ENCODE peak calls at places on chromosome X, in five cellular contexts. R, D, J, L and G are unnamed samples.

GRCh38 chrX:39577206-39577605 is 520.6 kb downstream of the BCOR start:
- DNase-seq in R (no peak), D (no peak), J (no peak), L (no peak), G (no peak)

GRCh38 chrX:132489256-132490085 is 633 bp upstream of the MBNL3 start:
- DNase-seq in R (peak), D (peak), J (peak), L (peak), G (peak)

GRCh38 chrX:15672886-15673285 is 8.3 kb upstream of the CLTRN start:
- DNase-seq in R (no peak), D (no peak), J (no peak), L (no peak), G (no peak)

GRCh38 chrX:154727418-154728323 is 23.2 kb downstream of the GAB3 start:
- DNase-seq in R (no peak), D (no peak), J (no peak), L (no peak), G (no peak)

GRCh38 chrX:154057790-154058189 is 38.1 kb upstream of the IRAK1 start:
- DNase-seq in R (no peak), D (no peak), J (no peak), L (no peak), G (no peak)

GRCh38 chrX:114650351-114650750 is 66.5 kb downstream of the HTR2C start:
- DNase-seq in R (no peak), D (no peak), J (no peak), L (no peak), G (no peak)

GRCh38 chrX:51737062-51737461 is 6.2 kb upstream of the GSPT2 start:
- DNase-seq in R (no peak), D (no peak), J (no peak), L (no peak), G (no peak)

GRCh38 chrX:71953391-71953790 is 42.7 kb downstream of the NHSL2 start:
- DNase-seq in R (no peak), D (no peak), J (no peak), L (no peak), G (no peak)

GRCh38 chrX:18890724-18891560 is 93.0 kb downstream of the PHKA2 start:
- DNase-seq in R (no peak), D (no peak), J (no peak), L (no peak), G (no peak)

GRCh38 chrX:16739574-16739973 is 20.2 kb downstream of the SYAP1 start:
- DNase-seq in R (no peak), D (no peak), J (no peak), L (no peak), G (no peak)

GRCh38 chrX:3425031-3425430 is 78.6 kb upstream of the MXRA5 start:
- DNase-seq in R (no peak), D (no peak), J (no peak), L (no peak), G (no peak)

GRCh38 chrX:19127649-19128168 is 5.4 kb upstream of the ADGRG2 start:
- DNase-seq in R (no peak), D (no peak), J (no peak), L (no peak), G (no peak)

GRCh38 chrX:20026278-20026677 is 35.4 kb upstream of the BCLAF3 start:
- DNase-seq in R (no peak), D (no peak), J (no peak), L (no peak), G (no peak)

GRCh38 chrX:107485019-107485418 is 35.6 kb downstream of the FRMPD3 start:
- DNase-seq in R (no peak), D (no peak), J (no peak), L (peak), G (no peak)

GRCh38 chrX:53714580-53715335 is 28.2 kb upstream of the HUWE1 start:
- DNase-seq in R (peak), D (peak), J (no peak), L (peak), G (peak)

GRCh38 chrX:64202808-64203320 is 2.6 kb downstream of the AMER1 start:
- DNase-seq in R (no peak), D (no peak), J (no peak), L (no peak), G (no peak)

GRCh38 chrX:44105228-44105913 is 132.2 kb upstream of the NDP start:
- DNase-seq in R (no peak), D (no peak), J (no peak), L (no peak), G (no peak)

GRCh38 chrX:22126311-22126710 is 94.2 kb downstream of the PHEX start:
- DNase-seq in R (no peak), D (no peak), J (no peak), L (no peak), G (no peak)

GRCh38 chrX:18389968-18390367 is 35.4 kb upstream of the CDKL5 start:
- DNase-seq in R (no peak), D (no peak), J (no peak), L (peak), G (no peak)

GRCh38 chrX:128464091-128464490 is 411.9 kb upstream of the ACTRT1 start:
- DNase-seq in R (no peak), D (no peak), J (no peak), L (no peak), G (no peak)

GRCh38 chrX:107483976-107484726 is 34.7 kb downstream of the FRMPD3 start:
- DNase-seq in R (no peak), D (no peak), J (peak), L (no peak), G (no peak)

GRCh38 chrX:10990418-10990817 is 120.7 kb upstream of the HCCS start:
- DNase-seq in R (no peak), D (no peak), J (no peak), L (no peak), G (no peak)

GRCh38 chrX:14351889-14352288 is 177.4 kb upstream of the GLRA2 start:
- DNase-seq in R (no peak), D (no peak), J (no peak), L (no peak), G (no peak)

GRCh38 chrX:53403535-53403934 is 18.9 kb downstream of the SMC1A start:
- DNase-seq in R (no peak), D (no peak), J (no peak), L (no peak), G (no peak)

GRCh38 chrX:2439613-2440012 is 61.2 kb downstream of the DHRSX start:
- DNase-seq in R (no peak), D (no peak), J (no peak), L (no peak), G (no peak)

GRCh38 chrX:140157611-140158010 is 192.3 kb upstream of the CXorf66 start:
- DNase-seq in R (no peak), D (no peak), J (no peak), L (no peak), G (no peak)

GRCh38 chrX:154728791-154729190 is 22.1 kb downstream of the GAB3 start:
- DNase-seq in R (no peak), D (no peak), J (no peak), L (no peak), G (no peak)

GRCh38 chrX:34559325-34559724 is 97.8 kb downstream of the TMEM47 start:
- DNase-seq in R (no peak), D (no peak), J (no peak), L (no peak), G (peak)

GRCh38 chrX:64205441-64205734 is at the start of gene AMER1:
- DNase-seq in R (no peak), D (no peak), J (no peak), L (no peak), G (no peak)

GRCh38 chrX:38189431-38190128 is 31.1 kb downstream of the SRPX start:
- DNase-seq in R (no peak), D (no peak), J (no peak), L (no peak), G (no peak)

GRCh38 chrX:38192007-38192625 is 28.6 kb downstream of the SRPX start:
- DNase-seq in R (peak), D (no peak), J (no peak), L (peak), G (no peak)
- TF ChIP-seq CTCF in R (peak), D (no peak), J (peak), L (peak), G (no peak)

GRCh38 chrX:78886550-78886949 is 58.6 kb upstream of the P2RY10 start:
- DNase-seq in R (no peak), D (no peak), J (no peak), L (peak), G (peak)
- TF ChIP-seq CTCF in R (peak), D (peak), J (no peak), L (peak), G (no peak)

GRCh38 chrX:150683536-150684146 is 9.6 kb upstream of the MTMR1 start:
- DNase-seq in R (no peak), D (peak), J (no peak), L (peak), G (peak)
- TF ChIP-seq CTCF in R (no peak), D (peak), J (peak), L (peak), G (peak)

DNA sequence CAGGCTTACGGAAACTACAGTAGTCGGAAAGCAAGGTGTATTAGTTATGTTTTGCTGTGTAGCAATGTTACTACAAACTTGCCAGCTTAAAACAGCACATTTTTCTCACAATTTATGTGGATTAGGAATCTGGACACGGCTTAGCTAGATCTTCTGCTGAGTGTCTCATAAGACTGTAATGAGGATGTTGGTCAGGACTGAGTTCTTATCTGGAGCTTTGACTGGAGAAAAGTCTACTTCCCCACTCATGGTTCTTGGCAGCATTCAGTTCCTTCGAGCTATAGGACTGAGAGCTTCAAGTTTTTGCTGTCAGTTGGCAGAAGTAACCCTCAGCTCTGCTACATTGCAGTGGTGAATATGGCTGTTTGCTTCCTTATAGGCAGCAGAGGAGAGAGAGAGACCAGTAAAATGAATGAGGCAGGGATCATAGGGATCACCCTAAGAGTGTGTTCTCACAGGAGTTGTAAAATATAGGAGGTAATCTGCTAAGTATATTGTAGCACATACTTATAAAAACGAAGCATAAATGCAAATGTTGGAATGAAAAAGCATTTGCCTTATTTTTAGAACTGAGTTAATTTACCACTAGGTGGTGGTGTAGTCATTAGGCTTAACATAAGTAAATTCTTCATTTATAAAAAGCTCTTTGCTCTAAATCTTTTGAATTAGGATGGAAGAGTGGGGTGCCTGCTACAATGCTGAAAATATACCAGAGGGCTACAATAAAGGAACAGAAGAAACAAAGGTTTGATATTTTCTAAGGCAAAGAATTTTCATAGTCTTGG is 38.6 kb downstream of the ALG13 start:
- DNase-seq in R (no peak), D (no peak), J (no peak), L (peak), G (peak)
- TF ChIP-seq CTCF in R (no peak), D (no peak), J (peak), L (peak), G (no peak)